ENCODE peak calls at places on chromosomes 4 and X, in six cellular contexts. W is stimulated activated CD8-positive, alpha-beta memory T cell treated with anti-CD3 and anti-CD28 coated beads, Interleukin-4, amount 100 ng/mL, for 1 hour; Y is GM13977; G is HCEC 1CT; Z is mucosa of gallbladder; N is fibroblast of gingiva. T is an unnamed sample.

GRCh38 chr4:47662975-47663374 is 174.9 kb downstream of the CORIN start:
- DNase-seq in G (peak; percentile 11), Z (no peak), N (no peak), W (no peak), Y (no peak), T (no peak)

GRCh38 chrX:149881081-149881711 is at the start of gene MAGEA8:
- DNase-seq in N (no peak), W (no peak), Y (no peak), G (no peak), Z (no peak), T (no peak)

GRCh38 chrX:101252634-101253033 is 33.0 kb downstream of the DRP2 start:
- DNase-seq in G (no peak), W (no peak), Y (no peak), Z (no peak), N (peak; percentile 23), T (no peak)

GRCh38 chr4:28146191-28146590 is 1285.5 kb downstream of the STIM2 start:
- DNase-seq in G (no peak), N (no peak), Y (no peak), W (no peak), Z (no peak), T (no peak)

GRCh38 chr4:73257242-73257994 is 1.2 kb downstream of the ANKRD17 start:
- DNase-seq in N (peak; percentile 82), Z (peak; percentile 85), G (peak; percentile 71), Y (peak; percentile 62), W (no peak), T (peak; percentile 80)

GRCh38 chr4:89303177-89303576 is 4.4 kb downstream of the GPRIN3 start:
- DNase-seq in Y (no peak), Z (peak; percentile 37), W (no peak), G (no peak), N (no peak), T (no peak)

GRCh38 chr4:109111031-109111430 is 191.4 kb downstream of the COL25A1 start:
- DNase-seq in Z (no peak), N (no peak), G (no peak), W (no peak), Y (no peak), T (no peak)

GRCh38 chr4:88828846-88829245 is 131.2 kb upstream of the NAP1L5 start:
- DNase-seq in N (peak; percentile 62), W (no peak), Y (no peak), G (no peak), Z (no peak), T (no peak)

GRCh38 chrX:124829930-124830329 is 483.6 kb downstream of the SH2D1A start:
- DNase-seq in N (no peak), Y (no peak), W (no peak), Z (no peak), G (no peak), T (no peak)

GRCh38 chr4:138005486-138005885 is 236.7 kb downstream of the SLC7A11 start:
- DNase-seq in G (no peak), Z (no peak), W (no peak), Y (no peak), N (no peak), T (no peak)

GRCh38 chrX:111445485-111445884 is 33.5 kb upstream of the DCX start:
- DNase-seq in G (no peak), N (peak; percentile 7), Y (peak; percentile 23), Z (no peak), W (no peak), T (peak; percentile 16)

GRCh38 chrX:45860450-45860849 is 659.8 kb upstream of the DIPK2B start:
- DNase-seq in G (no peak), Z (no peak), N (no peak), Y (no peak), W (no peak), T (no peak)

GRCh38 chr4:38867478-38868054 is at the start of gene FAM114A1:
- DNase-seq in G (peak; percentile 83), Z (peak; percentile 74), N (peak; percentile 88), Y (peak; percentile 93), W (no peak), T (peak; percentile 57)

GRCh38 chrX:154476821-154477220 is 2.3 kb downstream of the LAGE3 start:
- DNase-seq in Z (no peak), Y (no peak), W (no peak), G (no peak), N (no peak), T (no peak)

GRCh38 chrX:15146515-15146914 is 123.4 kb downstream of the ASB9 start:
- DNase-seq in W (no peak), G (peak; percentile 4), Y (no peak), Z (no peak), N (peak; percentile 0), T (no peak)

GRCh38 chr4:122577808-122578781 is 42.8 kb downstream of the IL21 start:
- DNase-seq in W (no peak), Z (peak; percentile 25), N (no peak), G (no peak), Y (peak; percentile 62), T (peak; percentile 13)

GRCh38 chrX:80335062-80335830 is 85.0 kb upstream of the TENT5D start:
- DNase-seq in Y (no peak), Z (peak; percentile 47), G (no peak), N (no peak), W (no peak), T (no peak)

GRCh38 chr4:128558896-128559669 is 250.4 kb upstream of the JADE1 start:
- DNase-seq in W (no peak), Y (no peak), N (peak; percentile 89), G (no peak), Z (peak; percentile 29), T (peak; percentile 44)

GRCh38 chrX:37348237-37349130 is 680 bp upstream of the PRRG1 start:
- DNase-seq in N (peak; percentile 79), W (no peak), Y (no peak), G (peak; percentile 22), Z (no peak), T (no peak)

GRCh38 chr4:77151246-77151645 is 5.8 kb upstream of the CCNG2 start:
- DNase-seq in N (no peak), G (no peak), Y (no peak), W (no peak), Z (no peak), T (no peak)

GRCh38 chrX:16250296-16250695 is 83.0 kb downstream of the MAGEB17 start:
- DNase-seq in W (no peak), Y (no peak), Z (no peak), N (no peak), G (no peak), T (no peak)

GRCh38 chr4:143402776-143403550 is 66.3 kb downstream of the GAB1 start:
- DNase-seq in W (no peak), Y (no peak), N (no peak), G (no peak), Z (no peak), T (no peak)

GRCh38 chr4:119785963-119786362 is 157.4 kb upstream of the PDE5A start:
- DNase-seq in N (no peak), Z (peak; percentile 21), W (no peak), G (no peak), Y (no peak), T (peak; percentile 1)

GRCh38 chrX:20547649-20548051 is 280.9 kb upstream of the RPS6KA3 start:
- DNase-seq in Y (no peak), N (peak; percentile 43), Z (peak; percentile 14), W (no peak), G (peak; percentile 2), T (peak; percentile 47)

GRCh38 chr4:99395595-99396364 is 39.4 kb downstream of the ADH7 start:
- DNase-seq in Y (no peak), W (no peak), N (peak; percentile 77), Z (no peak), G (peak; percentile 2), T (no peak)

GRCh38 chrX:15343075-15343476 is 7.8 kb upstream of the PIGA start:
- DNase-seq in W (no peak), G (peak; percentile 32), Y (no peak), Z (no peak), N (peak; percentile 78), T (no peak)

GRCh38 chr4:1356181-1356998 is 9.4 kb downstream of the UVSSA start:
- DNase-seq in G (peak; percentile 3), Z (peak; percentile 34), W (no peak), N (peak; percentile 34), Y (peak; percentile 85), T (no peak)

GRCh38 chr4:23934915-23935314 is 45.1 kb upstream of the PPARGC1A start:
- DNase-seq in W (no peak), N (peak; percentile 99), Y (no peak), G (peak; percentile 73), Z (peak; percentile 84), T (peak; percentile 94)

GRCh38 chrX:119694601-119695534 is 1.9 kb upstream of the SEPTIN6 start:
- DNase-seq in Y (no peak), G (no peak), W (no peak), N (no peak), Z (no peak), T (no peak)

GRCh38 chr4:56371426-56372220 is 15.7 kb downstream of the AASDH start:
- DNase-seq in Y (no peak), W (no peak), Z (no peak), N (no peak), G (no peak), T (no peak)

GRCh38 chr4:101229116-101229515 is 118.2 kb downstream of the PPP3CA start:
- DNase-seq in G (no peak), N (peak; percentile 35), Z (no peak), W (no peak), Y (no peak), T (no peak)

GRCh38 chrX:150155396-150156048 is 207.6 kb upstream of the MAMLD1 start:
- DNase-seq in Z (no peak), N (peak; percentile 39), Y (no peak), G (peak; percentile 61), W (no peak), T (peak; percentile 35)

GRCh38 chrX:88366314-88366713 is 380.7 kb upstream of the CPXCR1 start:
- DNase-seq in Y (no peak), G (no peak), W (no peak), N (no peak), Z (no peak), T (no peak)

GRCh38 chr4:1503583-1504471 is 97.6 kb upstream of the NKX1-1 start:
- DNase-seq in Y (no peak), W (no peak), N (no peak), G (no peak), Z (no peak), T (no peak)

GRCh38 chr4:38531126-38531737 is 132.8 kb upstream of the KLF3 start:
- DNase-seq in W (no peak), Y (peak; percentile 31), N (no peak), G (no peak), Z (no peak), T (peak; percentile 2)

GRCh38 chrX:8194216-8194615 is 23.1 kb upstream of the VCX2 start:
- DNase-seq in Z (no peak), N (no peak), Y (no peak), G (no peak), W (no peak), T (no peak)

GRCh38 chr4:8315343-8316250 is 46.0 kb downstream of the HTRA3 start:
- DNase-seq in Z (peak; percentile 46), Y (no peak), G (peak; percentile 75), N (peak; percentile 69), W (no peak), T (peak; percentile 51)

GRCh38 chrX:5730561-5730960 is 498.1 kb downstream of the NLGN4X start:
- DNase-seq in W (no peak), Y (no peak), N (no peak), G (no peak), Z (no peak), T (no peak)

T was measured in fibroblast of the conjunctiva.